ENCODE peak calls at places on chromosomes 12 and 14, in six cellular contexts. One of them, this sample, is unnamed.

GRCh38 chr12:1779783-1780182 is 40.6 kb upstream of the LRTM2 start:
- DNase-seq in mesenchymal stem cell: no peak
- DNase-seq in endothelial cell: no peak
- DNase-seq in CD14-positive monocyte: no peak
- DNase-seq in T-helper 2 cell: no peak
- DNase-seq in iPS-NIHi11: no peak
- DNase-seq in this sample: no peak

GRCh38 chr12:120820885-120821510 is 83.2 kb downstream of the SPPL3 start:
- DNase-seq in mesenchymal stem cell: no peak
- DNase-seq in endothelial cell: no peak
- DNase-seq in CD14-positive monocyte: no peak
- DNase-seq in T-helper 2 cell: peak; percentile 77
- DNase-seq in iPS-NIHi11: no peak
- DNase-seq in this sample: no peak

GRCh38 chr14:22387776-22388241 is 201.2 kb downstream of the DAD1 start:
- DNase-seq in mesenchymal stem cell: no peak
- DNase-seq in endothelial cell: no peak
- DNase-seq in CD14-positive monocyte: no peak
- DNase-seq in T-helper 2 cell: no peak
- DNase-seq in iPS-NIHi11: peak; percentile 17
- DNase-seq in this sample: no peak

GRCh38 chr12:89875225-89875624 is 166.6 kb upstream of the ATP2B1 start:
- DNase-seq in mesenchymal stem cell: peak; percentile 45
- DNase-seq in endothelial cell: no peak
- DNase-seq in CD14-positive monocyte: no peak
- DNase-seq in T-helper 2 cell: no peak
- DNase-seq in iPS-NIHi11: no peak
- DNase-seq in this sample: no peak

GRCh38 chr12:3236345-3237153 is 159.4 kb downstream of the TSPAN9 start:
- DNase-seq in mesenchymal stem cell: peak; percentile 82
- DNase-seq in endothelial cell: no peak
- DNase-seq in CD14-positive monocyte: no peak
- DNase-seq in T-helper 2 cell: peak; percentile 28
- DNase-seq in iPS-NIHi11: peak; percentile 83
- DNase-seq in this sample: no peak

GRCh38 chr12:45178771-45179170 is 37.1 kb upstream of the ANO6 start:
- DNase-seq in mesenchymal stem cell: no peak
- DNase-seq in endothelial cell: no peak
- DNase-seq in CD14-positive monocyte: no peak
- DNase-seq in T-helper 2 cell: no peak
- DNase-seq in iPS-NIHi11: no peak
- DNase-seq in this sample: no peak

GRCh38 chr14:69323266-69323966 is 63.5 kb downstream of the GALNT16 start:
- DNase-seq in mesenchymal stem cell: no peak
- DNase-seq in endothelial cell: no peak
- DNase-seq in CD14-positive monocyte: no peak
- DNase-seq in T-helper 2 cell: no peak
- DNase-seq in iPS-NIHi11: no peak
- DNase-seq in this sample: no peak

GRCh38 chr14:20219033-20219432 is 4.5 kb upstream of the OR11H6 start:
- DNase-seq in mesenchymal stem cell: no peak
- DNase-seq in endothelial cell: no peak
- DNase-seq in CD14-positive monocyte: no peak
- DNase-seq in T-helper 2 cell: no peak
- DNase-seq in iPS-NIHi11: no peak
- DNase-seq in this sample: no peak

GRCh38 chr12:107829271-107829670 is 54.8 kb downstream of the ASCL4 start:
- DNase-seq in mesenchymal stem cell: no peak
- DNase-seq in endothelial cell: no peak
- DNase-seq in CD14-positive monocyte: no peak
- DNase-seq in T-helper 2 cell: no peak
- DNase-seq in iPS-NIHi11: no peak
- DNase-seq in this sample: no peak

GRCh38 chr14:60067911-60068310 is 23.8 kb upstream of the PCNX4 start:
- DNase-seq in mesenchymal stem cell: no peak
- DNase-seq in endothelial cell: no peak
- DNase-seq in CD14-positive monocyte: no peak
- DNase-seq in T-helper 2 cell: no peak
- DNase-seq in iPS-NIHi11: no peak
- DNase-seq in this sample: no peak

GRCh38 chr12:38588618-38589309 is 272.2 kb downstream of the ALG10B start:
- DNase-seq in mesenchymal stem cell: no peak
- DNase-seq in endothelial cell: no peak
- DNase-seq in CD14-positive monocyte: no peak
- DNase-seq in T-helper 2 cell: no peak
- DNase-seq in iPS-NIHi11: no peak
- DNase-seq in this sample: no peak

GRCh38 chr14:79947440-79947839 is 263.9 kb downstream of the DIO2 start:
- DNase-seq in mesenchymal stem cell: no peak
- DNase-seq in endothelial cell: no peak
- DNase-seq in CD14-positive monocyte: no peak
- DNase-seq in T-helper 2 cell: no peak
- DNase-seq in iPS-NIHi11: no peak
- DNase-seq in this sample: no peak

GRCh38 chr12:26473291-26473690 is 277.9 kb downstream of the SSPN start:
- DNase-seq in mesenchymal stem cell: no peak
- DNase-seq in endothelial cell: no peak
- DNase-seq in CD14-positive monocyte: peak; percentile 80
- DNase-seq in T-helper 2 cell: no peak
- DNase-seq in iPS-NIHi11: no peak
- DNase-seq in this sample: no peak

GRCh38 chr14:59424707-59425106 is 40.5 kb downstream of the GPR135 start:
- DNase-seq in mesenchymal stem cell: no peak
- DNase-seq in endothelial cell: no peak
- DNase-seq in CD14-positive monocyte: no peak
- DNase-seq in T-helper 2 cell: no peak
- DNase-seq in iPS-NIHi11: no peak
- DNase-seq in this sample: no peak

GRCh38 chr14:72554994-72555608 is 338.8 kb downstream of the DPF3 start:
- DNase-seq in mesenchymal stem cell: no peak
- DNase-seq in endothelial cell: no peak
- DNase-seq in CD14-positive monocyte: no peak
- DNase-seq in T-helper 2 cell: no peak
- DNase-seq in iPS-NIHi11: no peak
- DNase-seq in this sample: no peak

GRCh38 chr12:73125148-73125547 is 853.0 kb downstream of the TRHDE start:
- DNase-seq in mesenchymal stem cell: no peak
- DNase-seq in endothelial cell: no peak
- DNase-seq in CD14-positive monocyte: no peak
- DNase-seq in T-helper 2 cell: no peak
- DNase-seq in iPS-NIHi11: no peak
- DNase-seq in this sample: no peak

GRCh38 chr12:13247596-13247995 is 51.1 kb downstream of the EMP1 start:
- DNase-seq in mesenchymal stem cell: no peak
- DNase-seq in endothelial cell: no peak
- DNase-seq in CD14-positive monocyte: no peak
- DNase-seq in T-helper 2 cell: no peak
- DNase-seq in iPS-NIHi11: no peak
- DNase-seq in this sample: no peak

GRCh38 chr12:22858849-22859569 is 234.0 kb downstream of the ETNK1 start:
- DNase-seq in mesenchymal stem cell: no peak
- DNase-seq in endothelial cell: no peak
- DNase-seq in CD14-positive monocyte: no peak
- DNase-seq in T-helper 2 cell: no peak
- DNase-seq in iPS-NIHi11: no peak
- DNase-seq in this sample: no peak

GRCh38 chr12:14157129-14157747 is 175.8 kb upstream of the GRIN2B start:
- DNase-seq in mesenchymal stem cell: no peak
- DNase-seq in endothelial cell: no peak
- DNase-seq in CD14-positive monocyte: no peak
- DNase-seq in T-helper 2 cell: no peak
- DNase-seq in iPS-NIHi11: no peak
- DNase-seq in this sample: peak; percentile 43

GRCh38 chr12:77521458-77522115 is 309.1 kb upstream of the NAV3 start:
- DNase-seq in mesenchymal stem cell: no peak
- DNase-seq in endothelial cell: no peak
- DNase-seq in CD14-positive monocyte: no peak
- DNase-seq in T-helper 2 cell: no peak
- DNase-seq in iPS-NIHi11: no peak
- DNase-seq in this sample: no peak

GRCh38 chr12:70774055-70774454 is 136.8 kb upstream of the PTPRB start:
- DNase-seq in mesenchymal stem cell: no peak
- DNase-seq in endothelial cell: no peak
- DNase-seq in CD14-positive monocyte: no peak
- DNase-seq in T-helper 2 cell: no peak
- DNase-seq in iPS-NIHi11: no peak
- DNase-seq in this sample: no peak

GRCh38 chr12:98856897-98857540 is 211.9 kb downstream of the APAF1 start:
- DNase-seq in mesenchymal stem cell: no peak
- DNase-seq in endothelial cell: no peak
- DNase-seq in CD14-positive monocyte: no peak
- DNase-seq in T-helper 2 cell: no peak
- DNase-seq in iPS-NIHi11: peak; percentile 41
- DNase-seq in this sample: no peak

GRCh38 chr14:24241829-24242443 is 487 bp downstream of the TINF2 start:
- DNase-seq in mesenchymal stem cell: peak; percentile 97
- DNase-seq in endothelial cell: peak; percentile 92
- DNase-seq in CD14-positive monocyte: peak; percentile 93
- DNase-seq in T-helper 2 cell: peak; percentile 95
- DNase-seq in iPS-NIHi11: peak; percentile 98
- DNase-seq in this sample: peak; percentile 97

GRCh38 chr14:104805326-104805678 is 4.4 kb downstream of the ZBTB42 start:
- DNase-seq in mesenchymal stem cell: peak; percentile 53
- DNase-seq in endothelial cell: no peak
- DNase-seq in CD14-positive monocyte: peak; percentile 22
- DNase-seq in T-helper 2 cell: no peak
- DNase-seq in iPS-NIHi11: peak; percentile 66
- DNase-seq in this sample: no peak

GRCh38 chr14:29528889-29529288 is 398.8 kb downstream of the PRKD1 start:
- DNase-seq in mesenchymal stem cell: no peak
- DNase-seq in endothelial cell: no peak
- DNase-seq in CD14-positive monocyte: no peak
- DNase-seq in T-helper 2 cell: no peak
- DNase-seq in iPS-NIHi11: no peak
- DNase-seq in this sample: no peak

GRCh38 chr12:45247589-45247988 is 31.7 kb downstream of the ANO6 start:
- DNase-seq in mesenchymal stem cell: no peak
- DNase-seq in endothelial cell: no peak
- DNase-seq in CD14-positive monocyte: no peak
- DNase-seq in T-helper 2 cell: no peak
- DNase-seq in iPS-NIHi11: no peak
- DNase-seq in this sample: no peak

GRCh38 chr12:55629058-55629841 is 7.4 kb upstream of the OR10P1 start:
- DNase-seq in mesenchymal stem cell: no peak
- DNase-seq in endothelial cell: no peak
- DNase-seq in CD14-positive monocyte: no peak
- DNase-seq in T-helper 2 cell: peak; percentile 12
- DNase-seq in iPS-NIHi11: no peak
- DNase-seq in this sample: no peak

GRCh38 chr12:78645956-78646355 is 218.6 kb upstream of the SYT1 start:
- DNase-seq in mesenchymal stem cell: no peak
- DNase-seq in endothelial cell: no peak
- DNase-seq in CD14-positive monocyte: no peak
- DNase-seq in T-helper 2 cell: no peak
- DNase-seq in iPS-NIHi11: no peak
- DNase-seq in this sample: no peak

GRCh38 chr14:24837280-24838046 is 203.5 kb upstream of the GZMB start:
- DNase-seq in mesenchymal stem cell: peak; percentile 53
- DNase-seq in endothelial cell: no peak
- DNase-seq in CD14-positive monocyte: no peak
- DNase-seq in T-helper 2 cell: no peak
- DNase-seq in iPS-NIHi11: no peak
- DNase-seq in this sample: no peak

GRCh38 chr12:78209851-78210493 is 379.3 kb downstream of the NAV3 start:
- DNase-seq in mesenchymal stem cell: peak; percentile 28
- DNase-seq in endothelial cell: no peak
- DNase-seq in CD14-positive monocyte: no peak
- DNase-seq in T-helper 2 cell: no peak
- DNase-seq in iPS-NIHi11: no peak
- DNase-seq in this sample: no peak

GRCh38 chr12:51531982-51532497 is 59.0 kb upstream of the SCN8A start:
- DNase-seq in mesenchymal stem cell: peak; percentile 76
- DNase-seq in endothelial cell: peak; percentile 81
- DNase-seq in CD14-positive monocyte: peak; percentile 56
- DNase-seq in T-helper 2 cell: peak; percentile 71
- DNase-seq in iPS-NIHi11: peak; percentile 91
- DNase-seq in this sample: peak; percentile 89

GRCh38 chr14:101320386-101320785 is 240.9 kb upstream of the DIO3 start:
- DNase-seq in mesenchymal stem cell: no peak
- DNase-seq in endothelial cell: no peak
- DNase-seq in CD14-positive monocyte: no peak
- DNase-seq in T-helper 2 cell: no peak
- DNase-seq in iPS-NIHi11: no peak
- DNase-seq in this sample: no peak

GRCh38 chr14:73176673-73177072 is 40.4 kb downstream of the PSEN1 start:
- DNase-seq in mesenchymal stem cell: peak; percentile 16
- DNase-seq in endothelial cell: no peak
- DNase-seq in CD14-positive monocyte: no peak
- DNase-seq in T-helper 2 cell: no peak
- DNase-seq in iPS-NIHi11: no peak
- DNase-seq in this sample: no peak

GRCh38 chr12:105704788-105705187 is 374.3 kb downstream of the C12orf75 start:
- DNase-seq in mesenchymal stem cell: no peak
- DNase-seq in endothelial cell: no peak
- DNase-seq in CD14-positive monocyte: no peak
- DNase-seq in T-helper 2 cell: no peak
- DNase-seq in iPS-NIHi11: no peak
- DNase-seq in this sample: no peak